ENCODE peak calls at places on chromosomes 7 and 10, in five cellular contexts. Y, S, I, Q and A are unnamed samples.

GRCh38 chr7:13987395-13987794 is 2.1 kb downstream of the ETV1 start:
- DNase-seq in S (peak; percentile 28), I (peak; percentile 48), Q (no peak), Y (no peak), A (no peak)

GRCh38 chr10:83343676-83344075 is 795.6 kb upstream of the GHITM start:
- DNase-seq in I (peak; percentile 29), Q (no peak), Y (no peak), S (no peak), A (no peak)

GRCh38 chr7:81583882-81584533 is 185.8 kb downstream of the HGF start:
- DNase-seq in S (peak; percentile 10), Y (no peak), I (peak; percentile 38), Q (no peak), A (no peak)

GRCh38 chr10:45181483-45181882 is 133.9 kb downstream of the OR13A1 start:
- DNase-seq in S (peak; percentile 38), I (peak; percentile 56), Q (no peak), Y (no peak), A (no peak)

GRCh38 chr10:107473221-107473620 is 308.7 kb upstream of the SORCS1 start:
- DNase-seq in Q (no peak), Y (no peak), S (no peak), I (no peak), A (no peak)

GRCh38 chr10:569961-570630 is 119.4 kb downstream of the DIP2C start:
- DNase-seq in S (no peak), I (peak; percentile 35), Q (no peak), Y (no peak), A (no peak)

GRCh38 chr10:21246178-21246577 is 279.3 kb downstream of the SKIDA1 start:
- DNase-seq in Q (no peak), Y (no peak), I (no peak), S (no peak), A (no peak)

GRCh38 chr7:106038916-106039315 is 73.2 kb downstream of the SYPL1 start:
- DNase-seq in Q (no peak), Y (no peak), I (no peak), S (no peak), A (no peak)

GRCh38 chr10:79101560-79101971 is 32.8 kb downstream of the ZMIZ1 start:
- DNase-seq in Q (no peak), I (no peak), S (no peak), Y (no peak), A (no peak)

GRCh38 chr7:9978111-9979064 is 995.3 kb upstream of the PHF14 start:
- DNase-seq in S (no peak), Q (no peak), I (no peak), Y (no peak), A (peak; percentile 59)

GRCh38 chr7:55021951-55022617 is 3.3 kb downstream of the EGFR start:
- DNase-seq in Q (no peak), I (peak; percentile 77), Y (no peak), S (peak; percentile 93), A (no peak)

GRCh38 chr7:93972029-93972725 is 32.0 kb downstream of the BET1 start:
- DNase-seq in Y (no peak), Q (no peak), I (no peak), S (no peak), A (no peak)

GRCh38 chr10:109982812-109983211 is 25.0 kb upstream of the ADD3 start:
- DNase-seq in S (no peak), Y (no peak), Q (no peak), I (no peak), A (no peak)

GRCh38 chr10:105509551-105509950 is 868.5 kb downstream of the SORCS3 start:
- DNase-seq in Q (no peak), S (no peak), I (no peak), Y (no peak), A (no peak)

GRCh38 chr7:136652635-136653370 is 215.6 kb upstream of the CHRM2 start:
- DNase-seq in S (peak; percentile 51), I (peak; percentile 31), Q (no peak), Y (no peak), A (no peak)

GRCh38 chr7:133372337-133372736 is 119.5 kb downstream of the EXOC4 start:
- DNase-seq in Y (no peak), I (no peak), Q (no peak), S (no peak), A (no peak)

GRCh38 chr7:112205348-112206237 is 606 bp downstream of the DOCK4 start:
- DNase-seq in Y (peak; percentile 54), S (peak; percentile 73), I (peak; percentile 77), Q (peak; percentile 62), A (peak; percentile 68)

GRCh38 chr10:59877191-59877671 is 29.1 kb downstream of the CCDC6 start:
- DNase-seq in S (peak; percentile 68), Y (no peak), I (peak; percentile 85), Q (no peak), A (no peak)
- H3K4me1 ChIP-seq in S (peaks cover 35% of the 10 kb centered on the region), Y (peaks cover 12% of the 10 kb centered on the region), I (peaks cover 4% of the 10 kb centered on the region), Q (no peaks in the 10 kb centered on the region), A (no peaks in the 10 kb centered on the region)

DNA sequence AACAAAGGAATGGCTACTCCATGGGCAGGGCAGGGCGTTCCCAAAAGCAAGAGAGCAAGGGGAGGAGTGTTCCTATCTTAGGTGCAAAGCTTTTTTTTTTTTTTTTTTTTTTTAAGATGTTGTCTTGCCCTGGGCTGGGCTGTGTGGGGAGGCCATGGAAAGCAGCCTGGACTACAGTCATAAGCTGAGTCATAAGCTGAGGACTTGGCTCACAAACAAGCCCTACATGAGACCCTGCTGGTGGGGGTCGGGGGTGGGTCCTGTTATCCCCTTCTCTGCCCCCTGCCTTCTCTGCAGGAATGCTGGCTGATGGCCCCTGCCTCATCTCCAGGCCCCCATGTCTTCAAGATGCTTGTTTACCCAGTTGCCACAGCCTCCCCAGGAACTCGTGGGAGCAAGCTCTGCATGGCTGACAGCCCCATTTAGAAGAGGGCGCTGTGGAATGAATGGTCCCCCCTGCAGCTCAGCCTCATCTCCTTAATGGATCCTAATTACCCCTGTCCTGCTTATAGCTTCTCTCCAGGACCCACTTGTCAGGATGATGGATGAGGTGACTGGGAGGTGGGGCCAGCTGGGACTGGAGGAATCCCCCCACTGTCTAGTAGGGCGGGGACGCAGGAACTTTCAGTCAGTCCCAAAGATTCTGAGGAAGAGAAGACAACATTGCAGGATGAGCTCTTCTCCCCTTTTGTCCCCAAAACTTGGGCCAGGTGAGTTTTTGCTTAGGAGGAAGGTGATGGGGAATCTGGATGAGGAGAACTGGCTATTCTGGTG is 340.8 kb upstream of the PODXL start:
- DNase-seq in Y (no peak), Q (peak; percentile 95), I (peak; percentile 96), S (peak; percentile 87), A (no peak)
- H3K4me3 ChIP-seq in Y (no peak overlapping the region), Q (no peak overlapping the region), I (no peak overlapping the region), S (no peak overlapping the region), A (no peak overlapping the region)

DNA sequence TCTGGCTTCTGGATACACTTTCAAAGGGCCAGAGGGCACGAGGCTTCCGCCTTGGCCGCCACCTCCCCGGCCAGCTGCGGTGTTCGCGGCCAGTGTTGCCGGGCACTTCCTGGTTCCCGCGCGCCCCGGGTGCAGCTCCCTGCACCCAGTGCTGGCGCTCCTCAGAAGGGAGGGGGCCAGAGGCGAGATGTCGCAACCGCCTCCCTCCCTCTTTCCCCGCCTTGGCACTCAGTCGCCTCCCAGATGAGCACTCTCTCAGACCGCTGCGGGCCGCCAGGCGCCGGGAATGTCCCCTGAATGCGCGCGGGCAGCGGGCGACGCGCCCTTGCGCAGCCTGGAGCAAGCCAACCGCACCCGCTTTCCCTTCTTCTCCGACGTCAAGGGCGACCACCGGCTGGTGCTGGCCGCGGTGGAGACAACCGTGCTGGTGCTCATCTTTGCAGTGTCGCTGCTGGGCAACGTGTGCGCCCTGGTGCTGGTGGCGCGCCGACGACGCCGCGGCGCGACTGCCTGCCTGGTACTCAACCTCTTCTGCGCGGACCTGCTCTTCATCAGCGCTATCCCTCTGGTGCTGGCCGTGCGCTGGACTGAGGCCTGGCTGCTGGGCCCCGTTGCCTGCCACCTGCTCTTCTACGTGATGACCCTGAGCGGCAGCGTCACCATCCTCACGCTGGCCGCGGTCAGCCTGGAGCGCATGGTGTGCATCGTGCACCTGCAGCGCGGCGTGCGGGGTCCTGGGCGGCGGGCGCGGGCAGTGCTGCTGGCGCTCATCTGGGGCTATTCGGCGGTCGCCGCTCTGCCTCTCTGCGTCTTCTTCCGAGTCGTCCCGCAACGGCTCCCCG is at the start of gene FFAR4:
- DNase-seq in S (peak; percentile 6), Q (no peak), I (no peak), Y (no peak), A (no peak)
- TF ChIP-seq EZH2 in S (no peak), Q (peak; percentile 79), I (peak; percentile 21), Y (no peak), A (no peak)

GRCh38 chr10:103636996-103637395 is 143.5 kb downstream of the NEURL1 start:
- DNase-seq in Q (no peak), S (peak; percentile 79), Y (no peak), I (no peak), A (no peak)

GRCh38 chr10:103638948-103639347 is 145.4 kb downstream of the NEURL1 start:
- DNase-seq in S (peak; percentile 40), I (peak; percentile 66), Q (no peak), Y (no peak), A (no peak)

GRCh38 chr10:103635580-103635979 is 142.1 kb downstream of the NEURL1 start:
- DNase-seq in I (no peak), Y (no peak), S (no peak), Q (no peak), A (no peak)

GRCh38 chr10:103636492-103636891 is 143.0 kb downstream of the NEURL1 start:
- DNase-seq in S (no peak), Y (no peak), Q (no peak), I (no peak), A (no peak)

DNA sequence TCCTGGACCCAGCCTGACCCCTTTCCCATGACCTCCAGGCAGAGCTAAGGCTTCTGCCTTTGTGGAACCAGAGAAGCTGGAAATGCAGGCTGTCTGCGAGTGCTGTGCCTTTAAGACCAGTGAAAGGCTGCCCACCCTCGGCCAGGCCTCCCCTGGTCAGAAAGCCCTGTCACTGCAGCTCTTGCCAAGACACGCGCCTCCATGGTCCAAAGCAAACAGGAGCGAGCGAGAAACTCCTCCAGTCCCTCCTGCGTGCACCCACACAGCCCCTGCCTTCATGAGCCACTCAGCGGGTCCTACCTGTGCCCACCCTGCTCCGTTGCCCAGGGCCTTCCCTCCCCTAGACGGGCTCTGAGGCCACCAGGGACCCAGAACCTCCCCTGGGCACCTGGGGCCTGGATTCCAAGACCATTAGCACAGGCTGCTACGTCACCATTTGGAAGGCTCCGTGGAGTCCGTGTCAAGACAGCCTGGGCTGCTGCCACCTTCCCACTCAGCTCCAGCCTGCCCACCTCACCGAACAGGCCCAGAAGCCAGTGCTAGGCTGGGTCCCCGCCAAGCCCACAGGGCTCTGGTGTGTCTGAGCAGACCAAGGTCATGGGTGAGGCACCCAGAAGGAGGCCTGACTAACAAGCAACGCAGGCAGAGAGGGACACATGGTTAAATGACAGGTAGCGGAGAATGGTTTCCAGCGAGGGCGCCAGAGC is 144.5 kb downstream of the NEURL1 start:
- DNase-seq in I (peak; percentile 96), Q (no peak), Y (no peak), S (peak; percentile 98), A (no peak)
- H3K4me1 ChIP-seq in I (peaks cover 38% of the 10 kb centered on the region), Q (no peaks in the 10 kb centered on the region), Y (peaks cover 21% of the 10 kb centered on the region), S (peaks cover 55% of the 10 kb centered on the region), A (no peaks in the 10 kb centered on the region)